ENCODE peak calls at places on chromosomes 4 and X, in seven cellular contexts. One of them, this sample, is unnamed.
A peak's percentile ranks its signal among the peaks of the same experiment; 100 is the strongest.

GRCh38 chr4:1075266-1075665 is 38.1 kb downstream of the RNF212 start:
- DNase-seq in GM12878: no peak
- DNase-seq in fibroblast of pulmonary artery: no peak
- DNase-seq in CD8-positive, alpha-beta T cell: no peak
- DNase-seq in left lung: no peak
- DNase-seq in hepatocyte: peak; percentile 3
- DNase-seq in A549: no peak
- DNase-seq in this sample: no peak

GRCh38 chr4:85113706-85114105 is 147.2 kb upstream of the WDFY3 start:
- DNase-seq in CD8-positive, alpha-beta T cell: no peak
- DNase-seq in left lung: no peak
- DNase-seq in GM12878: no peak
- DNase-seq in hepatocyte: no peak
- DNase-seq in fibroblast of pulmonary artery: no peak
- DNase-seq in A549: no peak
- DNase-seq in this sample: no peak

GRCh38 chr4:81724925-81725329 is 253.2 kb upstream of the RASGEF1B start:
- DNase-seq in left lung: no peak
- DNase-seq in GM12878: peak; percentile 3
- DNase-seq in fibroblast of pulmonary artery: no peak
- DNase-seq in A549: no peak
- DNase-seq in hepatocyte: peak; percentile 84
- DNase-seq in CD8-positive, alpha-beta T cell: peak; percentile 50
- DNase-seq in this sample: peak; percentile 19

GRCh38 chrX:74195605-74196004 is 108.4 kb upstream of the ZCCHC13 start:
- DNase-seq in hepatocyte: no peak
- DNase-seq in GM12878: no peak
- DNase-seq in fibroblast of pulmonary artery: no peak
- DNase-seq in CD8-positive, alpha-beta T cell: no peak
- DNase-seq in left lung: no peak
- DNase-seq in A549: no peak
- DNase-seq in this sample: no peak

GRCh38 chrX:95860127-95860526 is 824.5 kb upstream of the DIAPH2 start:
- DNase-seq in fibroblast of pulmonary artery: no peak
- DNase-seq in CD8-positive, alpha-beta T cell: no peak
- DNase-seq in GM12878: no peak
- DNase-seq in hepatocyte: no peak
- DNase-seq in A549: no peak
- DNase-seq in left lung: no peak
- DNase-seq in this sample: no peak

GRCh38 chr4:48175328-48175727 is 41.3 kb upstream of the TXK start:
- DNase-seq in GM12878: no peak
- DNase-seq in hepatocyte: no peak
- DNase-seq in fibroblast of pulmonary artery: no peak
- DNase-seq in left lung: no peak
- DNase-seq in A549: no peak
- DNase-seq in CD8-positive, alpha-beta T cell: no peak
- DNase-seq in this sample: no peak

GRCh38 chr4:115360441-115360840 is 247.0 kb upstream of the NDST4 start:
- DNase-seq in hepatocyte: no peak
- DNase-seq in A549: no peak
- DNase-seq in GM12878: no peak
- DNase-seq in fibroblast of pulmonary artery: no peak
- DNase-seq in CD8-positive, alpha-beta T cell: no peak
- DNase-seq in left lung: no peak
- DNase-seq in this sample: no peak

GRCh38 chrX:1658083-1658463 is 43.2 kb downstream of the ASMT start:
- DNase-seq in left lung: no peak
- DNase-seq in A549: peak; percentile 14
- DNase-seq in hepatocyte: no peak
- DNase-seq in CD8-positive, alpha-beta T cell: peak; percentile 31
- DNase-seq in fibroblast of pulmonary artery: no peak
- DNase-seq in GM12878: no peak
- DNase-seq in this sample: no peak

GRCh38 chr4:113979973-113980615 is 647 bp upstream of the ARSJ start:
- DNase-seq in hepatocyte: no peak
- DNase-seq in CD8-positive, alpha-beta T cell: no peak
- DNase-seq in A549: no peak
- DNase-seq in left lung: no peak
- DNase-seq in fibroblast of pulmonary artery: peak; percentile 49
- DNase-seq in GM12878: no peak
- DNase-seq in this sample: no peak

GRCh38 chr4:123776267-123776666 is 379.7 kb downstream of the SPRY1 start:
- DNase-seq in A549: no peak
- DNase-seq in CD8-positive, alpha-beta T cell: no peak
- DNase-seq in hepatocyte: no peak
- DNase-seq in GM12878: peak; percentile 25
- DNase-seq in fibroblast of pulmonary artery: no peak
- DNase-seq in left lung: no peak
- DNase-seq in this sample: peak; percentile 29

GRCh38 chr4:213971-214370 is 89.7 kb downstream of the ZNF718 start:
- DNase-seq in hepatocyte: no peak
- DNase-seq in CD8-positive, alpha-beta T cell: no peak
- DNase-seq in GM12878: no peak
- DNase-seq in fibroblast of pulmonary artery: no peak
- DNase-seq in left lung: no peak
- DNase-seq in A549: no peak
- DNase-seq in this sample: no peak

GRCh38 chr4:6619116-6619465 is 21.4 kb upstream of the MRFAP1 start:
- DNase-seq in GM12878: no peak
- DNase-seq in hepatocyte: no peak
- DNase-seq in left lung: no peak
- DNase-seq in A549: no peak
- DNase-seq in fibroblast of pulmonary artery: no peak
- DNase-seq in CD8-positive, alpha-beta T cell: no peak
- DNase-seq in this sample: no peak

GRCh38 chrX:155896512-155896911 is 15.4 kb downstream of the VAMP7 start:
- DNase-seq in fibroblast of pulmonary artery: no peak
- DNase-seq in CD8-positive, alpha-beta T cell: no peak
- DNase-seq in left lung: no peak
- DNase-seq in hepatocyte: no peak
- DNase-seq in A549: no peak
- DNase-seq in GM12878: no peak
- DNase-seq in this sample: no peak

GRCh38 chrX:71256051-71256450 is 2.1 kb upstream of the ZMYM3 start:
- DNase-seq in hepatocyte: no peak
- DNase-seq in GM12878: no peak
- DNase-seq in fibroblast of pulmonary artery: peak; percentile 1
- DNase-seq in A549: no peak
- DNase-seq in CD8-positive, alpha-beta T cell: no peak
- DNase-seq in left lung: no peak
- DNase-seq in this sample: no peak

GRCh38 chrX:133608406-133608805 is 193.1 kb upstream of the GPC4 start:
- DNase-seq in A549: no peak
- DNase-seq in left lung: no peak
- DNase-seq in CD8-positive, alpha-beta T cell: no peak
- DNase-seq in GM12878: no peak
- DNase-seq in hepatocyte: no peak
- DNase-seq in fibroblast of pulmonary artery: peak; percentile 11
- DNase-seq in this sample: no peak

GRCh38 chrX:68853665-68854251 is 24.9 kb downstream of the EFNB1 start:
- DNase-seq in GM12878: no peak
- DNase-seq in left lung: no peak
- DNase-seq in fibroblast of pulmonary artery: no peak
- DNase-seq in CD8-positive, alpha-beta T cell: no peak
- DNase-seq in A549: no peak
- DNase-seq in hepatocyte: no peak
- DNase-seq in this sample: no peak

GRCh38 chr4:1130318-1131186 is 17.2 kb upstream of the RNF212 start:
- DNase-seq in left lung: peak; percentile 83
- DNase-seq in A549: peak; percentile 64
- DNase-seq in GM12878: peak; percentile 57
- DNase-seq in CD8-positive, alpha-beta T cell: peak; percentile 71
- DNase-seq in hepatocyte: peak; percentile 84
- DNase-seq in fibroblast of pulmonary artery: peak; percentile 86
- DNase-seq in this sample: peak; percentile 76

DNA sequence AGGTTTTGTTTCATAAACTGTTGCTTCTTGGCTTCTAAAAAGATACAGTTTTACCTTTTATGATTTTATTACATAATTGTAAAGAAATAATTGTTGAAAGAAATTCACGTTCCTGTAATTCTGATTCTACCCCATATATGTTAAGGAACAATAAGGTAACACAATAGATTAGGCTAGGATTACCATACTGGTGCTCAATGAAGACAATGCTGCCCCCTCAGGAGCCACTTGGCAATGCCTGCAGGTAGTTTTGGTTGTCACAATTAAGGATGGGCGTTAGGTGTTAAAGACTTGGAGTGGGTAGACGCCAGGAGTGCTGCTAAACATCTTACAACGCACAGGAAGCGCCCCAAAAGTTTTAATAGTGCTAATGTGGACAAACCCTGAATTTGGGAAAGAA is 133.2 kb downstream of the NLGN4X start:
- DNase-seq in left lung: no peak
- DNase-seq in fibroblast of pulmonary artery: no peak
- DNase-seq in A549: peak; percentile 0
- DNase-seq in GM12878: no peak
- DNase-seq in hepatocyte: no peak
- DNase-seq in CD8-positive, alpha-beta T cell: no peak
- DNase-seq in this sample: no peak
- TF ChIP-seq CTCF in left lung: no peak
- TF ChIP-seq CTCF in fibroblast of pulmonary artery: no peak
- TF ChIP-seq CTCF in A549: no peak
- TF ChIP-seq CTCF in GM12878: peak; percentile 23
- TF ChIP-seq CTCF in hepatocyte: no peak
- TF ChIP-seq CTCF in CD8-positive, alpha-beta T cell: no peak
- TF ChIP-seq CTCF in this sample: no peak

DNA sequence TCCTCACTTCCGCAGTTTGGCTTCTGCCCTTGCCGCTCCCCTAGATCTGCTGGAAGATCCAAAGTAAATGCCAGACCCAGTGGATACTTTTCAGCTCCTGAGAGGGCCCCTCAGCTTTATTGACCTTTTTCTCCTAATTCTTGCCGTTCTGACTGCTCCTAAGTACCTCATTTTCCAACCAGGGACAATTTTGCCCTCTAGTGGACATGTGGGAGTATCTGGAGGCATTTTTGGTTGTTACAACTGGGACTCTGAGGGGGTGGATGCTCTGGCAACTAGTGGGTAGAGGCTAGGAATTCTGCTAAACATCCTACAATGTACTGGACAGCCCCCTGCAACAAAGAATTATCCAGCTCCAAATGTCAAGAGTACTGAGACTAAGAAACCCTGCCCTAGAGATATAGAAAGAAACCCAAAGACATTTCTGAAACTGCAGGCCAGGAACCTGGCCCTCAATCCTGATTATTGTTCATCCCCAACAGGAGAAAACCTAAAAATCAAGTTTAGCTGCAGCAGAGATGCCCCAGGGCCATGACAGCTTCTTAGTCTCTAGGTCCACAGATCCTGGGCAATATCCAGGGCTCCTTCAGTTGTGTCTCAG is 3.4 kb downstream of the TEX13B start:
- DNase-seq in GM12878: no peak
- DNase-seq in left lung: no peak
- DNase-seq in A549: peak; percentile 48
- DNase-seq in hepatocyte: peak; percentile 21
- DNase-seq in fibroblast of pulmonary artery: peak; percentile 55
- DNase-seq in CD8-positive, alpha-beta T cell: no peak
- DNase-seq in this sample: no peak
- TF ChIP-seq CTCF in GM12878: peak; percentile 48
- TF ChIP-seq CTCF in left lung: peak; percentile 29
- TF ChIP-seq CTCF in A549: peak; percentile 54
- TF ChIP-seq CTCF in hepatocyte: peak; percentile 42
- TF ChIP-seq CTCF in fibroblast of pulmonary artery: peak; percentile 55
- TF ChIP-seq CTCF in CD8-positive, alpha-beta T cell: no peak
- TF ChIP-seq CTCF in this sample: peak; percentile 13

GRCh38 chr4:3749081-3749480 is 17.1 kb upstream of the ADRA2C start:
- DNase-seq in A549: no peak
- DNase-seq in hepatocyte: no peak
- DNase-seq in CD8-positive, alpha-beta T cell: no peak
- DNase-seq in GM12878: no peak
- DNase-seq in left lung: no peak
- DNase-seq in fibroblast of pulmonary artery: no peak
- DNase-seq in this sample: no peak

GRCh38 chr4:3745886-3746656 is 20.1 kb upstream of the ADRA2C start:
- DNase-seq in fibroblast of pulmonary artery: no peak
- DNase-seq in GM12878: no peak
- DNase-seq in A549: peak; percentile 85
- DNase-seq in left lung: no peak
- DNase-seq in CD8-positive, alpha-beta T cell: no peak
- DNase-seq in hepatocyte: no peak
- DNase-seq in this sample: no peak

GRCh38 chr4:3744901-3745300 is 21.3 kb upstream of the ADRA2C start:
- DNase-seq in hepatocyte: no peak
- DNase-seq in CD8-positive, alpha-beta T cell: no peak
- DNase-seq in A549: no peak
- DNase-seq in left lung: no peak
- DNase-seq in fibroblast of pulmonary artery: no peak
- DNase-seq in GM12878: no peak
- DNase-seq in this sample: no peak

GRCh38 chr4:3746701-3747581 is 19.2 kb upstream of the ADRA2C start:
- DNase-seq in A549: peak; percentile 68
- DNase-seq in CD8-positive, alpha-beta T cell: no peak
- DNase-seq in GM12878: no peak
- DNase-seq in hepatocyte: no peak
- DNase-seq in fibroblast of pulmonary artery: no peak
- DNase-seq in left lung: no peak
- DNase-seq in this sample: no peak

DNA sequence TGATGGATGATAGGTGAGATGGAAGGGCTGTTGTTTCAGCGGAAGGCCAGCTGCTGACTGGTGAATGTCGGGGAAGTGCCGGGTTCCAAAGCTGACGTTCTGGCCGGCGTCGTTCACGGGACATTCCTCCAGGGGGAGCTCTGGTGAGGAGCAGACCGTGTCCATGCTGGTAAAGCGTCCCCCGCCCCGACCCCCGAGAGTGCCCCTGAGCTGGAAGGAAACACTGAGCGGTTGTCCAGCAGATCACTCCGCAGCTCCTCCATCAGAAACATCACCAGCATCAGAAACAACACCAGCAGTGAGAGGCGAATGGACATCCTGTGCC is 18.6 kb upstream of the ADRA2C start:
- DNase-seq in GM12878: no peak
- DNase-seq in hepatocyte: no peak
- DNase-seq in left lung: no peak
- DNase-seq in A549: no peak
- DNase-seq in fibroblast of pulmonary artery: no peak
- DNase-seq in CD8-positive, alpha-beta T cell: no peak
- DNase-seq in this sample: no peak
- TF ChIP-seq CTCF in GM12878: no peak
- TF ChIP-seq CTCF in hepatocyte: peak; percentile 20
- TF ChIP-seq CTCF in left lung: no peak
- TF ChIP-seq CTCF in A549: no peak
- TF ChIP-seq CTCF in fibroblast of pulmonary artery: peak; percentile 32
- TF ChIP-seq CTCF in CD8-positive, alpha-beta T cell: no peak
- TF ChIP-seq CTCF in this sample: peak; percentile 33

DNA sequence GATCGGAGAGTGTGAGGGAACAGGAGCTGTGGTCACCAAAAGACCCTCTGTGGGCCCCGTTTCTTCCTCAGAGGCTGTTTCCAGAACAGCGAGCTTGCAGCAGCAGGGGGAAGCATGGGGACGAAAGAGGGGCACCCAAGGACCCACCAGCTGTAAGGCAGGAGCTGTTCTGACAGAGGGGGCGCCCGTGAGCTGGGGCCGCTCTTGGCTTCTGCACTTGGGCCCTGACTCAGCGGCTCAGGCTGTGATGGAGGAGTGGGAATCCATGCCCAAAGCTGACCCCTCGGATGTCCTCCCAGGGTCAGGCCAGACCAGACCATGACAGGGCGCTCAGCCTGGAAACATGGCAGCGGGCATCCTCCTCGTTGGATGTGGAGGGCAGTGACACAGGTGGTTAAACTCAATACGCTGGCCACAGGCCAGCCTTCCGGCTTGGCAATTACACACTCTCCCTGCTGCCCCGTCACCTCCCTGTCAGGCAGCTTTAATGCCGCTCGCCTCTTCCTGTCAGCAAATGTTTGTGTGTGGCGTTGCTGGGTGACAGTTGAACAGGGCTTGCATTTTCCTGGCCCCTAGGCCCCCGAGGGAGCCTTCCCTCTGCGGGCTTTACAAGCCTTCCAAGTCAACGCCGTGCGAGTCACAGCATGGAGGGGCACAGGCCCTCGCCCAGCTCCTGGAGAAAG is 620.2 kb downstream of the BCOR start:
- DNase-seq in left lung: no peak
- DNase-seq in fibroblast of pulmonary artery: peak; percentile 39
- DNase-seq in A549: no peak
- DNase-seq in GM12878: no peak
- DNase-seq in hepatocyte: peak; percentile 62
- DNase-seq in CD8-positive, alpha-beta T cell: peak; percentile 25
- DNase-seq in this sample: no peak
- TF ChIP-seq CTCF in left lung: no peak
- TF ChIP-seq CTCF in fibroblast of pulmonary artery: peak; percentile 4
- TF ChIP-seq CTCF in A549: no peak
- TF ChIP-seq CTCF in GM12878: peak; percentile 21
- TF ChIP-seq CTCF in hepatocyte: peak; percentile 33
- TF ChIP-seq CTCF in CD8-positive, alpha-beta T cell: no peak
- TF ChIP-seq CTCF in this sample: no peak